ENCODE peak calls at places on chromosomes 5 and 9, in four cellular contexts. U, J, A and P are unnamed samples.

GRCh38 chr5:169149317-169149716 is 151.6 kb downstream of the SLIT3 start:
- DNase-seq in U (no peak), J (no peak), A (no peak), P (no peak)

GRCh38 chr9:17116400-17116837 is 18.4 kb upstream of the CNTLN start:
- DNase-seq in U (no peak), J (no peak), A (no peak), P (no peak)

GRCh38 chr5:7897014-7897600 is 28.2 kb downstream of the MTRR start:
- DNase-seq in U (no peak), J (no peak), A (no peak), P (no peak)

GRCh38 chr5:36880761-36881160 is 4.2 kb downstream of the NIPBL start:
- DNase-seq in U (no peak), J (no peak), A (no peak), P (no peak)

GRCh38 chr9:89658401-89658800 is 53.6 kb downstream of the GADD45G start:
- DNase-seq in U (peak; percentile 15), J (no peak), A (no peak), P (no peak)

GRCh38 chr9:116087751-116088194 is 65.8 kb upstream of the PAPPA start:
- DNase-seq in U (no peak), J (no peak), A (no peak), P (no peak)

GRCh38 chr5:106860398-106861044 is 810.2 kb downstream of the EFNA5 start:
- DNase-seq in U (no peak), J (no peak), A (no peak), P (no peak)

GRCh38 chr5:759111-759741 is 25.3 kb downstream of the ZDHHC11B start:
- DNase-seq in U (peak; percentile 89), J (no peak), A (peak; percentile 90), P (peak; percentile 68)

GRCh38 chr5:77852514-77853352 is 76.6 kb upstream of the TBCA start:
- DNase-seq in U (no peak), J (no peak), A (no peak), P (no peak)

GRCh38 chr9:21904776-21905175 is 89.4 kb downstream of the CDKN2A start:
- DNase-seq in U (no peak), J (no peak), A (no peak), P (no peak)

GRCh38 chr9:14283276-14283675 is 30.7 kb downstream of the NFIB start:
- DNase-seq in U (no peak), J (no peak), A (no peak), P (no peak)

GRCh38 chr9:107850653-107851052 is 361.1 kb upstream of the KLF4 start:
- DNase-seq in U (no peak), J (no peak), A (no peak), P (no peak)

GRCh38 chr5:113140837-113141661 is 164.5 kb downstream of the DCP2 start:
- DNase-seq in U (no peak), J (no peak), A (no peak), P (no peak)

GRCh38 chr5:68652507-68652906 is 437.0 kb downstream of the PIK3R1 start:
- DNase-seq in U (no peak), J (no peak), A (peak; percentile 29), P (no peak)

GRCh38 chr5:111183064-111183463 is 41.1 kb upstream of the CAMK4 start:
- DNase-seq in U (no peak), J (no peak), A (no peak), P (no peak)

GRCh38 chr9:133137451-133138231 is 16.6 kb upstream of the RALGDS start:
- DNase-seq in U (peak; percentile 52), J (no peak), A (peak; percentile 79), P (no peak)

GRCh38 chr9:2066312-2067273 is 51.4 kb downstream of the SMARCA2 start:
- DNase-seq in U (no peak), J (no peak), A (no peak), P (no peak)

GRCh38 chr5:92909545-92909962 is 671.5 kb downstream of the NR2F1-AS1 start:
- DNase-seq in U (no peak), J (no peak), A (no peak), P (no peak)

GRCh38 chr5:80871541-80871961 is 88.6 kb upstream of the RASGRF2 start:
- DNase-seq in U (no peak), J (no peak), A (no peak), P (no peak)

GRCh38 chr9:96856363-96857286 is 2.3 kb upstream of the ZNF782 start:
- DNase-seq in U (peak; percentile 65), J (no peak), A (peak; percentile 69), P (no peak)

GRCh38 chr5:159906957-159907356 is 9.3 kb upstream of the ADRA1B start:
- DNase-seq in U (no peak), J (no peak), A (peak; percentile 64), P (no peak)

GRCh38 chr5:126414874-126415502 is 8.2 kb upstream of the GRAMD2B start:
- DNase-seq in U (no peak), J (no peak), A (no peak), P (no peak)

GRCh38 chr5:133884525-133885311 is 83.7 kb downstream of the C5orf15 start:
- DNase-seq in U (peak; percentile 14), J (no peak), A (no peak), P (no peak)

GRCh38 chr5:144206136-144206535 is 35.5 kb downstream of the KCTD16 start:
- DNase-seq in U (no peak), J (no peak), A (no peak), P (no peak)

GRCh38 chr5:151186052-151186451 is 28.5 kb upstream of the ANXA6 start:
- DNase-seq in U (no peak), J (no peak), A (no peak), P (no peak)
- H3K36me3 ChIP-seq in U (no peaks in the 10 kb centered on the region), J (peaks cover 12% of the 10 kb centered on the region), A (peaks cover 63% of the 10 kb centered on the region), P (no peaks in the 10 kb centered on the region)

DNA sequence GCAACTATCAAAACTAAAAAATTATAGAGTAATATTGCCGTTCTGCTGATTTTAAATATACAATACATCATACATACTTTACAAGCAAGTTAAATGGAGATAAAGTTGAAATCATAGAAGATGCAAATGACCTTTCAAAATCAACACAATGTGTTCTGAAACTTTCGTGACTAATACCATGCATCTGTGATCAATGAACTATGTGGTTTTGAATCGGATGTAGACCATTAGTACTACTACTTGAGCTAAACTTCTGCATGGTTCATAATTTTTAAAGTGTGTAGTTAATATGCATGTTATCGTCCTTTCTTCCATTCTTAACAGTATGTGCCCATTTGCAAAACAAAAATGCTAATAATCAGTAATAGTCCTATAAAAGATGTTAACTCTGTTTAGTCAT is 11.3 kb upstream of the PHF2 start:
- DNase-seq in U (no peak), J (no peak), A (no peak), P (no peak)
- H3K27ac ChIP-seq in U (no peak overlapping the region), J (no peak overlapping the region), A (no peak overlapping the region), P (no peak overlapping the region)

GRCh38 chr5:145936401-145937131 is at the start of gene SH3RF2:
- DNase-seq in U (peak; percentile 82), J (no peak), A (peak; percentile 73), P (peak; percentile 82)
- H3K4me3 ChIP-seq in U (peak within 1 kb of the TSS; percentile 28), J (peak within 1 kb of the TSS; percentile 48), A (peak within 1 kb of the TSS; percentile 53), P (peak within 1 kb of the TSS; percentile 45)

GRCh38 chr5:71836084-71836483 is 117.0 kb downstream of the CARTPT start:
- DNase-seq in U (no peak), J (no peak), A (no peak), P (no peak)
- H3K36me3 ChIP-seq in U (no peaks in the 10 kb centered on the region), J (no peaks in the 10 kb centered on the region), A (no peaks in the 10 kb centered on the region), P (no peaks in the 10 kb centered on the region)

DNA sequence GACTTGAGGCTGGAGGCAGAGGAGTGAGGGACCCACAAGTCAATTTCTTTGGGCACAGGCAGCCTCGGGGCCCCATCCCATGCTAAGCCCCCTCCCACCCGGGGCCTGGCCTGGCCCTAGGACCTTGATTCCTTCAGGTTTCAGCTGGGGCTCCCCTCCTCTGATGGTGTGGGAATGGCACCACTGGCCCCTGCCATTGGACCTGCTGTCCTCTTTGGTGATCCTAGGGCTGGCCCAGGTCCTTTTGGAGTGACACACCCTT is 10.5 kb downstream of the ERGIC1 start:
- DNase-seq in U (no peak), J (no peak), A (no peak), P (peak; percentile 63)
- H3K27ac ChIP-seq in U (no peak overlapping the region), J (no peak overlapping the region), A (no peak overlapping the region), P (no peak overlapping the region)

DNA sequence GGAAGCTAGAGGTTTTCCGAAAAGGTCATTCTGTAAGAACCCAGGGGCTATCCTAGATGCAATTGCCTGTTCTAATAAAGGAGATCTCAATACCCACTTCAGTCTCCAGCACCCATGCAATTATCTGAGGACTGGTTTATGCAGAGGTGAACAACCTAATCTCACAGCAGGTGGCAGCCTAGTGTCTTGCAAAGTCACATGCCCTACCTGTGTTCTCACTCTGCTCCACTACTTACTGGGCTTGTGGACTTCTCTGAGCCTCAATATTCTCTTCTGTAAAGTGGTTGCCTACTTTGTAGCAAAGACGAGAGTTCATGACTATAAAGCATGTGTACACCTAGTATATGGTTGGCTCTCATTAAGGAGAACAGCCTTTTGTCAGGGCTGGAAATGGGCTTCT is 21.0 kb upstream of the ALDH1B1 start:
- DNase-seq in U (no peak), J (no peak), A (peak; percentile 52), P (peak; percentile 31)
- H3K4me3 ChIP-seq in U (no peak overlapping the region), J (no peak overlapping the region), A (no peak overlapping the region), P (no peak overlapping the region)

GRCh38 chr9:4335631-4336030 is 35.8 kb upstream of the GLIS3 start:
- DNase-seq in U (no peak), J (no peak), A (no peak), P (no peak)

GRCh38 chr9:4333787-4334186 is 33.9 kb upstream of the GLIS3 start:
- DNase-seq in U (no peak), J (no peak), A (no peak), P (no peak)

GRCh38 chr9:4334439-4334838 is 34.6 kb upstream of the GLIS3 start:
- DNase-seq in U (peak; percentile 78), J (no peak), A (peak; percentile 83), P (no peak)

GRCh38 chr9:4328723-4329122 is 28.9 kb upstream of the GLIS3 start:
- DNase-seq in U (no peak), J (no peak), A (no peak), P (no peak)

GRCh38 chr9:4333231-4333740 is 33.4 kb upstream of the GLIS3 start:
- DNase-seq in U (no peak), J (no peak), A (no peak), P (no peak)
- H3K36me3 ChIP-seq in U (no peaks in the 10 kb centered on the region), J (no peaks in the 10 kb centered on the region), A (no peaks in the 10 kb centered on the region), P (no peaks in the 10 kb centered on the region)